ENCODE peak calls at places on chromosomes 16 and 17, in four cellular contexts. G, R, B and N are unnamed samples. For H3K27me3, the result is how much of the 10 kb centered on the place peaks cover.

GRCh38 chr16:68382296-68382718 is 66.0 kb downstream of the SMPD3 start:
- DNase-seq in G (peak), R (no peak), B (peak), N (no peak)

GRCh38 chr16:84832488-84833141 is 12.8 kb downstream of the CRISPLD2 start:
- DNase-seq in G (no peak), R (peak), B (peak), N (peak)

GRCh38 chr16:5349661-5350060 is 252.1 kb upstream of the EEF2KMT start:
- DNase-seq in G (peak), R (no peak), B (no peak), N (no peak)

GRCh38 chr17:17729620-17730249 is 48.5 kb downstream of the RAI1 start:
- DNase-seq in G (peak), R (no peak), B (peak), N (peak)

GRCh38 chr17:37802712-37803416 is 58.0 kb upstream of the HNF1B start:
- DNase-seq in G (no peak), R (no peak), B (no peak), N (peak)

GRCh38 chr16:84597518-84598390 is 20.1 kb downstream of the COTL1 start:
- DNase-seq in G (no peak), R (no peak), B (no peak), N (no peak)

GRCh38 chr17:50908860-50909764 is 43.0 kb upstream of the TOB1 start:
- DNase-seq in G (peak), R (peak), B (no peak), N (peak)

GRCh38 chr17:37492167-37492566 is 2.5 kb downstream of the DUSP14 start:
- DNase-seq in G (no peak), R (no peak), B (no peak), N (no peak)

GRCh38 chr17:11212792-11213191 is 28.2 kb upstream of the SHISA6 start:
- DNase-seq in G (no peak), R (no peak), B (no peak), N (no peak)

GRCh38 chr16:12611006-12611477 is 192.6 kb downstream of the CPPED1 start:
- DNase-seq in G (no peak), R (no peak), B (no peak), N (no peak)

GRCh38 chr17:16467044-16467443 is 24.9 kb downstream of the LRRC75A start:
- DNase-seq in G (no peak), R (no peak), B (no peak), N (no peak)

GRCh38 chr17:19254651-19255050 is 17.5 kb downstream of the EPN2 start:
- DNase-seq in G (no peak), R (no peak), B (no peak), N (no peak)

GRCh38 chr17:75386430-75386829 is 19.0 kb downstream of the GRB2 start:
- DNase-seq in G (no peak), R (no peak), B (no peak), N (no peak)

GRCh38 chr17:73391331-73392265 is 79.8 kb upstream of the CDC42EP4 start:
- DNase-seq in G (peak), R (no peak), B (no peak), N (no peak)

GRCh38 chr17:79758260-79758659 is 19.7 kb upstream of the CBX2 start:
- DNase-seq in G (no peak), R (no peak), B (no peak), N (peak)

GRCh38 chr17:65557349-65558310 is 3.8 kb downstream of the AXIN2 start:
- DNase-seq in G (no peak), R (no peak), B (no peak), N (peak)

GRCh38 chr17:16491703-16492612 is at the start of gene LRRC75A:
- DNase-seq in G (peak), R (no peak), B (peak), N (peak)

GRCh38 chr17:58275417-58275816 is 5.3 kb downstream of the MPO start:
- DNase-seq in G (peak), R (no peak), B (no peak), N (no peak)
- H3K27me3 ChIP-seq in G (under half), R (under half), B (under half), N (under half)

GRCh38 chr16:86631441-86631840 is 53.1 kb downstream of the FOXL1 start:
- DNase-seq in G (no peak), R (no peak), B (no peak), N (no peak)

GRCh38 chr16:86628614-86629013 is 50.3 kb downstream of the FOXL1 start:
- DNase-seq in G (no peak), R (no peak), B (no peak), N (no peak)

GRCh38 chr16:86632206-86632605 is 53.9 kb downstream of the FOXL1 start:
- DNase-seq in G (no peak), R (no peak), B (no peak), N (no peak)

GRCh38 chr16:86632944-86633343 is 54.6 kb downstream of the FOXL1 start:
- DNase-seq in G (no peak), R (no peak), B (no peak), N (no peak)

DNA sequence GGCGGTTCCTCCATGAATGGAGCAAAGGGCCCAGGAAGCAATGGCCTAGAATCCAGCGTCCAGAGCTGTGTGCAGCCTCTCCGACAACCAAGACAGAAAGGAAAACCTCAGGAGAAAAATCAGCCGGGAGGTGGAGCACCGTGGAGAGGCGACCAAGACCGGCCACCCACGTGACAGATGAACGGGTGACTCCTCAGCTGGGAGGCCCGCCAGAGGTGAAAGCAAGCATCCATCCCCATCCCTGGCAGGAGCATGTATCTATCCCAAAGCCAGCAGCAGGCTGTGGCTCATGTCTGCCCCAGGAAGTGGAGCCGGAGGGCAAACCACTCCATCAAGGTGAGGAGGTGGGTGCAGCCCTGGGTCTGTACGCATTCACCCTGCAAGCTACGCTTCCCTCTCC is 52.1 kb downstream of the FOXL1 start:
- DNase-seq in G (no peak), R (no peak), B (no peak), N (no peak)
- H3K27me3 ChIP-seq in G (under half), R (under half), B (under half), N (under half)

GRCh38 chr16:86015606-86016005 is 116.6 kb downstream of the IRF8 start:
- DNase-seq in G (no peak), R (no peak), B (no peak), N (no peak)
- H3K27me3 ChIP-seq in G (under half), R (under half), B (under half), N (under half)

GRCh38 chr17:43924558-43924957 is 17.2 kb upstream of the MPP2 start:
- DNase-seq in G (no peak), R (no peak), B (no peak), N (no peak)
- H3K27me3 ChIP-seq in G (under half), R (under half), B (under half), N (under half)

DNA sequence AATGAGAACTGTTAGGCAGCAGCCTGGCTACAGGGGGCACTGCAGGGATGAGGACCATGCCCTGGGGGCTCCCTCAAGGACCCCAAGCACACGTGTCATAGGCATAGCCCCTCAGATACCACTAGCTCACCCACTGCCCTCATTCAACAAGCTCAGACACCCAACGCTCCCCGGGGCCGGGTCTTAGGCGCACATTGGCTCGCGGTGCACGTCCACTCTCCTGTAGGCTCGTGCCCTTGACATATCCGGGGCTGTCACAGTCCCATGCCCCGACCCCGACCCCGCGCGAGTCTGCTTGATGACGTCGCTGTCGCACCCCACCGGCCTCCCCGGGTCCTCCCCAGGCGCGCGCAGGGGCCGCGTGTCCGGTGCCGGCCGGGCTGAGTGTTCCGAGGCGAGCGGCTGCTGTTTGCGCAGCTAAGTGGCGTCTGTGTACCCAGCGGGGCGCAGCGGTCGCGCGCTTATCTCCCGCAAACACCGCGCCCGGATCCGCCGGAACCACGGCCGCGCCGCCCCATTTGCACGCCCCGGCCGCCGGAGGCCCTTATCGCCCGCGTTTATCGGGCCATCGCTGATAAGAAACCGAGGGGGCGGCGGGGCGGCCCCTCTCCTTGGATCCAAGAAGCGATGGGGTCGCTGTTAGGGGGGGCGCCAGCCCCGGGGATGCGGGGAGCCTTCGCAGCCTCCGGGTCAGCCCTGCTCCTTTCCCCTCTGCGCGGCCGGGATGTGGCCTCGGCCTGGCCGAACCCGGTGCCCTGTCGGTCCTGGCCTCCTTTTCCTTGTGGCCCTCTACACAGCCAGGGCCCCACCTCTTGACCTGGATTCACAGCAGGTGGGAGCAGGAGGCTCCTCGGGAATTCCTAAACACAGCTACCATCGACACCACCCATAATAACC is 20.7 kb upstream of the NAGS start:
- DNase-seq in G (peak), R (no peak), B (peak), N (peak)
- H3K27me3 ChIP-seq in G (under half), R (under half), B (half or more), N (under half)

DNA sequence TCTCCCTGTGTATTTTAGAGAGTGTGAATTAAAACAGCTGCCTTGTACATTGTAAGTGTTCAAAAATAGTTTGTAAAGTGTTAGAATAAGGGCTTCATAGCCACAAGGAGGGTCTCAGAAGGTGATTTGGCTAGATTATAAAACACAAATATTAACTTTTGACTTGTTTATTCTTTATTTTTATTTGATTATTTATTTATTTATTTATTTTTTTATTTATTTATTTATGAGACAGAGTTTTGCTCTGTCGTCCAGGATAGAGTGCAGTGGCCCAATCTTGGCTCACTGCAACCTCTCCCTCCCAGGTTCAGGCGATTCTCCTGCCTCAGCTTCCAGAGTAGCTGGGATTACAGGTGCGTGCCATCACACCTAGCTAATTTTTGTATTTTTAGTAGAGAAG is 111.5 kb upstream of the RBFOX1 start:
- DNase-seq in G (no peak), R (no peak), B (no peak), N (no peak)
- H3K27me3 ChIP-seq in G (under half), R (under half), B (under half), N (under half)

GRCh38 chr16:3952342-3953131 is 72.0 kb upstream of the CREBBP start:
- DNase-seq in G (peak), R (no peak), B (peak), N (peak)
- H3K27me3 ChIP-seq in G (under half), R (under half), B (under half), N (under half)